ENCODE peak calls at places on chromosomes 13 and 19, in ten cellular contexts. One of them, this sample, is unnamed.

GRCh38 chr13:54643863-54644262 is 1615.2 kb downstream of the OLFM4 start:
- DNase-seq in SK-N-SH: no peak
- DNase-seq in uterus: no peak
- DNase-seq in endodermal cell: no peak
- DNase-seq in fibroblast of pulmonary artery: no peak
- DNase-seq in activated CD8-positive, alpha-beta memory T cell treated with anti-CD3 and anti-CD28 coated beads for 1 hour: no peak
- DNase-seq in A549: no peak
- DNase-seq in hepatocyte: no peak
- DNase-seq in CD4-positive, CD25-positive, alpha-beta regulatory T cell: no peak
- DNase-seq in AG04450: no peak
- DNase-seq in this sample: no peak

GRCh38 chr19:35088514-35088913 is 27.1 kb upstream of the FXYD3 start:
- DNase-seq in CD4-positive, CD25-positive, alpha-beta regulatory T cell: no peak
- DNase-seq in activated CD8-positive, alpha-beta memory T cell treated with anti-CD3 and anti-CD28 coated beads for 1 hour: no peak
- DNase-seq in AG04450: peak
- DNase-seq in uterus: no peak
- DNase-seq in SK-N-SH: no peak
- DNase-seq in hepatocyte: peak
- DNase-seq in A549: peak
- DNase-seq in fibroblast of pulmonary artery: peak
- DNase-seq in endodermal cell: no peak
- DNase-seq in this sample: no peak

GRCh38 chr13:110915874-110916670 is 1.2 kb upstream of the ANKRD10 start:
- DNase-seq in CD4-positive, CD25-positive, alpha-beta regulatory T cell: peak
- DNase-seq in uterus: no peak
- DNase-seq in endodermal cell: no peak
- DNase-seq in SK-N-SH: no peak
- DNase-seq in hepatocyte: peak
- DNase-seq in A549: no peak
- DNase-seq in fibroblast of pulmonary artery: peak
- DNase-seq in AG04450: no peak
- DNase-seq in activated CD8-positive, alpha-beta memory T cell treated with anti-CD3 and anti-CD28 coated beads for 1 hour: no peak
- DNase-seq in this sample: no peak

GRCh38 chr19:36009220-36009619 is 607 bp upstream of the SYNE4 start:
- DNase-seq in activated CD8-positive, alpha-beta memory T cell treated with anti-CD3 and anti-CD28 coated beads for 1 hour: no peak
- DNase-seq in SK-N-SH: peak
- DNase-seq in endodermal cell: peak
- DNase-seq in AG04450: peak
- DNase-seq in uterus: peak
- DNase-seq in hepatocyte: peak
- DNase-seq in fibroblast of pulmonary artery: peak
- DNase-seq in CD4-positive, CD25-positive, alpha-beta regulatory T cell: peak
- DNase-seq in A549: peak
- DNase-seq in this sample: no peak

GRCh38 chr19:19562665-19563347 is 24.7 kb downstream of the CILP2 start:
- DNase-seq in hepatocyte: no peak
- DNase-seq in uterus: no peak
- DNase-seq in endodermal cell: peak
- DNase-seq in CD4-positive, CD25-positive, alpha-beta regulatory T cell: peak
- DNase-seq in fibroblast of pulmonary artery: no peak
- DNase-seq in AG04450: no peak
- DNase-seq in activated CD8-positive, alpha-beta memory T cell treated with anti-CD3 and anti-CD28 coated beads for 1 hour: no peak
- DNase-seq in A549: no peak
- DNase-seq in SK-N-SH: no peak
- DNase-seq in this sample: no peak

GRCh38 chr19:35797663-35798062 is 15.0 kb downstream of the PRODH2 start:
- DNase-seq in fibroblast of pulmonary artery: no peak
- DNase-seq in A549: no peak
- DNase-seq in hepatocyte: no peak
- DNase-seq in endodermal cell: peak
- DNase-seq in AG04450: no peak
- DNase-seq in uterus: no peak
- DNase-seq in CD4-positive, CD25-positive, alpha-beta regulatory T cell: no peak
- DNase-seq in SK-N-SH: no peak
- DNase-seq in activated CD8-positive, alpha-beta memory T cell treated with anti-CD3 and anti-CD28 coated beads for 1 hour: no peak
- DNase-seq in this sample: no peak

GRCh38 chr19:38845374-38846024 is 4.3 kb downstream of the HNRNPL start:
- DNase-seq in uterus: no peak
- DNase-seq in fibroblast of pulmonary artery: no peak
- DNase-seq in AG04450: no peak
- DNase-seq in hepatocyte: no peak
- DNase-seq in SK-N-SH: no peak
- DNase-seq in CD4-positive, CD25-positive, alpha-beta regulatory T cell: no peak
- DNase-seq in endodermal cell: no peak
- DNase-seq in A549: no peak
- DNase-seq in activated CD8-positive, alpha-beta memory T cell treated with anti-CD3 and anti-CD28 coated beads for 1 hour: no peak
- DNase-seq in this sample: no peak

GRCh38 chr13:112072531-112073244 is 5.7 kb downstream of the SOX1 start:
- DNase-seq in fibroblast of pulmonary artery: no peak
- DNase-seq in SK-N-SH: no peak
- DNase-seq in activated CD8-positive, alpha-beta memory T cell treated with anti-CD3 and anti-CD28 coated beads for 1 hour: no peak
- DNase-seq in endodermal cell: peak
- DNase-seq in CD4-positive, CD25-positive, alpha-beta regulatory T cell: no peak
- DNase-seq in A549: no peak
- DNase-seq in AG04450: no peak
- DNase-seq in uterus: no peak
- DNase-seq in hepatocyte: no peak
- DNase-seq in this sample: peak

GRCh38 chr19:8391274-8392016 is 1.3 kb downstream of the RAB11B start:
- DNase-seq in A549: no peak
- DNase-seq in CD4-positive, CD25-positive, alpha-beta regulatory T cell: no peak
- DNase-seq in uterus: no peak
- DNase-seq in SK-N-SH: no peak
- DNase-seq in endodermal cell: no peak
- DNase-seq in activated CD8-positive, alpha-beta memory T cell treated with anti-CD3 and anti-CD28 coated beads for 1 hour: no peak
- DNase-seq in fibroblast of pulmonary artery: no peak
- DNase-seq in AG04450: no peak
- DNase-seq in hepatocyte: no peak
- DNase-seq in this sample: no peak

GRCh38 chr19:1495799-1496713 is 5.1 kb downstream of the REEP6 start:
- DNase-seq in endodermal cell: no peak
- DNase-seq in hepatocyte: no peak
- DNase-seq in uterus: no peak
- DNase-seq in fibroblast of pulmonary artery: no peak
- DNase-seq in activated CD8-positive, alpha-beta memory T cell treated with anti-CD3 and anti-CD28 coated beads for 1 hour: no peak
- DNase-seq in CD4-positive, CD25-positive, alpha-beta regulatory T cell: no peak
- DNase-seq in AG04450: no peak
- DNase-seq in SK-N-SH: no peak
- DNase-seq in A549: no peak
- DNase-seq in this sample: no peak

GRCh38 chr19:38457202-38457601 is 23.7 kb downstream of the RYR1 start:
- DNase-seq in CD4-positive, CD25-positive, alpha-beta regulatory T cell: no peak
- DNase-seq in hepatocyte: no peak
- DNase-seq in fibroblast of pulmonary artery: no peak
- DNase-seq in activated CD8-positive, alpha-beta memory T cell treated with anti-CD3 and anti-CD28 coated beads for 1 hour: no peak
- DNase-seq in AG04450: no peak
- DNase-seq in A549: no peak
- DNase-seq in endodermal cell: no peak
- DNase-seq in SK-N-SH: no peak
- DNase-seq in uterus: no peak
- DNase-seq in this sample: no peak

GRCh38 chr19:53864308-53864836 is 3.3 kb upstream of the MYADM start:
- DNase-seq in hepatocyte: peak
- DNase-seq in AG04450: no peak
- DNase-seq in fibroblast of pulmonary artery: no peak
- DNase-seq in A549: peak
- DNase-seq in uterus: no peak
- DNase-seq in CD4-positive, CD25-positive, alpha-beta regulatory T cell: no peak
- DNase-seq in activated CD8-positive, alpha-beta memory T cell treated with anti-CD3 and anti-CD28 coated beads for 1 hour: no peak
- DNase-seq in SK-N-SH: no peak
- DNase-seq in endodermal cell: no peak
- DNase-seq in this sample: no peak

GRCh38 chr19:33348301-33349010 is 25.1 kb upstream of the CEBPG start:
- DNase-seq in endodermal cell: peak
- DNase-seq in AG04450: no peak
- DNase-seq in fibroblast of pulmonary artery: peak
- DNase-seq in hepatocyte: no peak
- DNase-seq in activated CD8-positive, alpha-beta memory T cell treated with anti-CD3 and anti-CD28 coated beads for 1 hour: no peak
- DNase-seq in SK-N-SH: peak
- DNase-seq in A549: no peak
- DNase-seq in uterus: no peak
- DNase-seq in CD4-positive, CD25-positive, alpha-beta regulatory T cell: no peak
- DNase-seq in this sample: no peak

GRCh38 chr19:12365094-12365371 is 450 bp downstream of the ZNF442 start:
- DNase-seq in fibroblast of pulmonary artery: peak
- DNase-seq in endodermal cell: no peak
- DNase-seq in uterus: peak
- DNase-seq in hepatocyte: no peak
- DNase-seq in CD4-positive, CD25-positive, alpha-beta regulatory T cell: no peak
- DNase-seq in AG04450: no peak
- DNase-seq in activated CD8-positive, alpha-beta memory T cell treated with anti-CD3 and anti-CD28 coated beads for 1 hour: no peak
- DNase-seq in A549: no peak
- DNase-seq in SK-N-SH: peak
- DNase-seq in this sample: no peak

GRCh38 chr19:40413291-40413994 is at the start of gene PRX:
- DNase-seq in AG04450: no peak
- DNase-seq in SK-N-SH: peak
- DNase-seq in CD4-positive, CD25-positive, alpha-beta regulatory T cell: no peak
- DNase-seq in fibroblast of pulmonary artery: no peak
- DNase-seq in uterus: no peak
- DNase-seq in activated CD8-positive, alpha-beta memory T cell treated with anti-CD3 and anti-CD28 coated beads for 1 hour: no peak
- DNase-seq in endodermal cell: peak
- DNase-seq in A549: no peak
- DNase-seq in hepatocyte: no peak
- DNase-seq in this sample: no peak

GRCh38 chr19:17391371-17392151 is 2.4 kb downstream of the CCDC194 start:
- DNase-seq in CD4-positive, CD25-positive, alpha-beta regulatory T cell: no peak
- DNase-seq in A549: no peak
- DNase-seq in endodermal cell: peak
- DNase-seq in AG04450: no peak
- DNase-seq in fibroblast of pulmonary artery: no peak
- DNase-seq in SK-N-SH: peak
- DNase-seq in uterus: no peak
- DNase-seq in hepatocyte: no peak
- DNase-seq in activated CD8-positive, alpha-beta memory T cell treated with anti-CD3 and anti-CD28 coated beads for 1 hour: no peak
- DNase-seq in this sample: no peak

GRCh38 chr19:35522745-35523327 is 5.3 kb downstream of the SBSN start:
- DNase-seq in fibroblast of pulmonary artery: no peak
- DNase-seq in A549: no peak
- DNase-seq in activated CD8-positive, alpha-beta memory T cell treated with anti-CD3 and anti-CD28 coated beads for 1 hour: no peak
- DNase-seq in uterus: no peak
- DNase-seq in AG04450: no peak
- DNase-seq in SK-N-SH: no peak
- DNase-seq in endodermal cell: no peak
- DNase-seq in CD4-positive, CD25-positive, alpha-beta regulatory T cell: no peak
- DNase-seq in hepatocyte: no peak
- DNase-seq in this sample: no peak

GRCh38 chr13:101144808-101145419 is 271.4 kb downstream of the NALCN start:
- DNase-seq in uterus: no peak
- DNase-seq in A549: peak
- DNase-seq in fibroblast of pulmonary artery: peak
- DNase-seq in activated CD8-positive, alpha-beta memory T cell treated with anti-CD3 and anti-CD28 coated beads for 1 hour: no peak
- DNase-seq in AG04450: peak
- DNase-seq in endodermal cell: no peak
- DNase-seq in SK-N-SH: peak
- DNase-seq in hepatocyte: peak
- DNase-seq in CD4-positive, CD25-positive, alpha-beta regulatory T cell: peak
- DNase-seq in this sample: no peak

GRCh38 chr19:3278749-3279148 is 54.3 kb downstream of the CELF5 start:
- DNase-seq in activated CD8-positive, alpha-beta memory T cell treated with anti-CD3 and anti-CD28 coated beads for 1 hour: no peak
- DNase-seq in SK-N-SH: no peak
- DNase-seq in fibroblast of pulmonary artery: no peak
- DNase-seq in endodermal cell: no peak
- DNase-seq in A549: no peak
- DNase-seq in uterus: no peak
- DNase-seq in CD4-positive, CD25-positive, alpha-beta regulatory T cell: no peak
- DNase-seq in AG04450: no peak
- DNase-seq in hepatocyte: no peak
- DNase-seq in this sample: no peak

GRCh38 chr19:33397536-33398360 is 24.2 kb downstream of the CEBPG start:
- DNase-seq in AG04450: no peak
- DNase-seq in endodermal cell: peak
- DNase-seq in fibroblast of pulmonary artery: no peak
- DNase-seq in hepatocyte: no peak
- DNase-seq in SK-N-SH: peak
- DNase-seq in activated CD8-positive, alpha-beta memory T cell treated with anti-CD3 and anti-CD28 coated beads for 1 hour: no peak
- DNase-seq in A549: no peak
- DNase-seq in uterus: no peak
- DNase-seq in CD4-positive, CD25-positive, alpha-beta regulatory T cell: no peak
- DNase-seq in this sample: no peak

GRCh38 chr13:99382428-99383133 is 75.4 kb upstream of the GPR183 start:
- DNase-seq in A549: no peak
- DNase-seq in fibroblast of pulmonary artery: no peak
- DNase-seq in uterus: no peak
- DNase-seq in CD4-positive, CD25-positive, alpha-beta regulatory T cell: peak
- DNase-seq in activated CD8-positive, alpha-beta memory T cell treated with anti-CD3 and anti-CD28 coated beads for 1 hour: no peak
- DNase-seq in AG04450: no peak
- DNase-seq in hepatocyte: no peak
- DNase-seq in SK-N-SH: no peak
- DNase-seq in endodermal cell: peak
- DNase-seq in this sample: no peak

GRCh38 chr19:10769533-10770491 is 51.9 kb downstream of the DNM2 start:
- DNase-seq in activated CD8-positive, alpha-beta memory T cell treated with anti-CD3 and anti-CD28 coated beads for 1 hour: no peak
- DNase-seq in SK-N-SH: peak
- DNase-seq in A549: peak
- DNase-seq in endodermal cell: peak
- DNase-seq in CD4-positive, CD25-positive, alpha-beta regulatory T cell: peak
- DNase-seq in hepatocyte: peak
- DNase-seq in fibroblast of pulmonary artery: peak
- DNase-seq in AG04450: no peak
- DNase-seq in uterus: peak
- DNase-seq in this sample: no peak

GRCh38 chr19:41887711-41888382 is 4.9 kb downstream of the ARHGEF1 start:
- DNase-seq in uterus: no peak
- DNase-seq in SK-N-SH: no peak
- DNase-seq in CD4-positive, CD25-positive, alpha-beta regulatory T cell: peak
- DNase-seq in endodermal cell: peak
- DNase-seq in fibroblast of pulmonary artery: peak
- DNase-seq in AG04450: no peak
- DNase-seq in A549: no peak
- DNase-seq in hepatocyte: peak
- DNase-seq in activated CD8-positive, alpha-beta memory T cell treated with anti-CD3 and anti-CD28 coated beads for 1 hour: peak
- DNase-seq in this sample: peak

GRCh38 chr13:30442854-30443379 is 20.6 kb downstream of the UBE2L5 start:
- DNase-seq in uterus: no peak
- DNase-seq in AG04450: no peak
- DNase-seq in activated CD8-positive, alpha-beta memory T cell treated with anti-CD3 and anti-CD28 coated beads for 1 hour: no peak
- DNase-seq in endodermal cell: no peak
- DNase-seq in hepatocyte: no peak
- DNase-seq in SK-N-SH: no peak
- DNase-seq in fibroblast of pulmonary artery: no peak
- DNase-seq in CD4-positive, CD25-positive, alpha-beta regulatory T cell: no peak
- DNase-seq in A549: no peak
- DNase-seq in this sample: no peak

GRCh38 chr19:49133621-49134454 is 14.5 kb downstream of the PPFIA3 start:
- DNase-seq in CD4-positive, CD25-positive, alpha-beta regulatory T cell: peak
- DNase-seq in activated CD8-positive, alpha-beta memory T cell treated with anti-CD3 and anti-CD28 coated beads for 1 hour: peak
- DNase-seq in hepatocyte: no peak
- DNase-seq in A549: peak
- DNase-seq in uterus: peak
- DNase-seq in SK-N-SH: peak
- DNase-seq in AG04450: no peak
- DNase-seq in endodermal cell: peak
- DNase-seq in fibroblast of pulmonary artery: peak
- DNase-seq in this sample: no peak

GRCh38 chr13:38135590-38135989 is 214.1 kb upstream of the UFM1 start:
- DNase-seq in uterus: no peak
- DNase-seq in CD4-positive, CD25-positive, alpha-beta regulatory T cell: no peak
- DNase-seq in fibroblast of pulmonary artery: no peak
- DNase-seq in endodermal cell: no peak
- DNase-seq in SK-N-SH: no peak
- DNase-seq in AG04450: no peak
- DNase-seq in activated CD8-positive, alpha-beta memory T cell treated with anti-CD3 and anti-CD28 coated beads for 1 hour: no peak
- DNase-seq in A549: no peak
- DNase-seq in hepatocyte: no peak
- DNase-seq in this sample: no peak

GRCh38 chr19:1169921-1170885 is 3.9 kb downstream of the SBNO2 start:
- DNase-seq in A549: no peak
- DNase-seq in fibroblast of pulmonary artery: peak
- DNase-seq in CD4-positive, CD25-positive, alpha-beta regulatory T cell: no peak
- DNase-seq in SK-N-SH: peak
- DNase-seq in endodermal cell: no peak
- DNase-seq in activated CD8-positive, alpha-beta memory T cell treated with anti-CD3 and anti-CD28 coated beads for 1 hour: no peak
- DNase-seq in uterus: peak
- DNase-seq in hepatocyte: no peak
- DNase-seq in AG04450: peak
- DNase-seq in this sample: no peak

GRCh38 chr13:91406619-91407018 is 8.2 kb downstream of the GPC5 start:
- DNase-seq in AG04450: no peak
- DNase-seq in A549: peak
- DNase-seq in hepatocyte: peak
- DNase-seq in uterus: no peak
- DNase-seq in CD4-positive, CD25-positive, alpha-beta regulatory T cell: peak
- DNase-seq in activated CD8-positive, alpha-beta memory T cell treated with anti-CD3 and anti-CD28 coated beads for 1 hour: no peak
- DNase-seq in endodermal cell: peak
- DNase-seq in SK-N-SH: peak
- DNase-seq in fibroblast of pulmonary artery: peak
- DNase-seq in this sample: no peak

This sample was measured in C1 segment of cervical spinal cord.